ENCODE peak calls at places on chromosomes 2 and 18, in five cellular contexts. J, Y, E, T and W are unnamed samples.

GRCh38 chr2:70087703-70088507 is 628 bp downstream of the PCBP1 start:
- DNase-seq in E (no peak), T (peak), J (peak), Y (peak), W (peak)

GRCh38 chr2:88452151-88452851 is at the start of gene FOXI3:
- DNase-seq in E (no peak), Y (peak), T (no peak), J (peak), W (no peak)

GRCh38 chr2:20479835-20480234 is 33.0 kb downstream of the RHOB start:
- DNase-seq in E (no peak), T (no peak), Y (no peak), J (no peak), W (no peak)

GRCh38 chr2:30683240-30683956 is 123.8 kb downstream of the CAPN13 start:
- DNase-seq in J (no peak), T (no peak), E (no peak), Y (no peak), W (no peak)

GRCh38 chr2:57552885-57553284 is 493.7 kb upstream of the VRK2 start:
- DNase-seq in J (no peak), Y (no peak), E (no peak), T (peak), W (peak)

GRCh38 chr2:73018188-73018825 is 53.2 kb downstream of the SFXN5 start:
- DNase-seq in E (no peak), T (no peak), J (no peak), Y (no peak), W (no peak)

GRCh38 chr2:20225294-20226151 is 593 bp upstream of the SDC1 start:
- DNase-seq in T (peak), J (peak), Y (peak), E (peak), W (peak)

GRCh38 chr18:11392292-11392691 is 217.1 kb upstream of the SLC35G4 start:
- DNase-seq in J (no peak), Y (peak), T (no peak), E (peak), W (no peak)

GRCh38 chr2:234970467-234970866 is 18.6 kb downstream of the SH3BP4 start:
- DNase-seq in Y (no peak), E (no peak), T (peak), J (no peak), W (peak)

GRCh38 chr2:226440119-226440917 is 359.3 kb downstream of the IRS1 start:
- DNase-seq in E (no peak), J (no peak), Y (no peak), T (peak), W (peak)

GRCh38 chr18:36186461-36187137 is 698 bp upstream of the MOCOS start:
- DNase-seq in E (no peak), J (no peak), Y (peak), T (peak), W (peak)

GRCh38 chr2:191917967-191918651 is 71.2 kb upstream of the CAVIN2 start:
- DNase-seq in T (no peak), E (no peak), Y (no peak), J (no peak), W (no peak)

GRCh38 chr2:170212625-170213280 is 34.8 kb downstream of the MYO3B start:
- DNase-seq in J (no peak), E (no peak), T (peak), Y (no peak), W (no peak)

GRCh38 chr2:23658466-23658942 is 268.4 kb downstream of the ATAD2B start:
- DNase-seq in E (no peak), J (no peak), Y (no peak), T (no peak), W (no peak)

GRCh38 chr2:38039111-38039510 is 36.8 kb downstream of the CYP1B1 start:
- DNase-seq in Y (no peak), E (no peak), J (no peak), T (peak), W (no peak)

GRCh38 chr2:128623776-128624424 is 305.2 kb upstream of the HS6ST1 start:
- DNase-seq in T (peak), J (peak), E (no peak), Y (no peak), W (peak)

GRCh38 chr2:29314816-29315571 is 199.8 kb downstream of the CLIP4 start:
- DNase-seq in J (peak), E (no peak), T (peak), Y (peak), W (peak)

GRCh38 chr2:72134408-72134996 is 13.2 kb downstream of the CYP26B1 start:
- DNase-seq in Y (no peak), E (no peak), T (no peak), J (no peak), W (no peak)

GRCh38 chr18:54479365-54479764 is 111.7 kb upstream of the DYNAP start:
- DNase-seq in E (no peak), Y (peak), J (no peak), T (peak), W (no peak)

GRCh38 chr2:206915136-206915535 is 24.2 kb upstream of the CPO start:
- DNase-seq in J (no peak), T (peak), Y (no peak), E (peak), W (peak)

GRCh38 chr2:44342854-44343253 is 18.4 kb downstream of the PREPL start:
- DNase-seq in T (peak), J (peak), E (no peak), Y (peak), W (peak)

GRCh38 chr2:165793779-165794519 is at the start of gene GALNT3:
- DNase-seq in J (peak), E (peak), T (peak), Y (peak), W (peak)

GRCh38 chr2:22904126-22904684 is 480.8 kb upstream of the KLHL29 start:
- DNase-seq in J (no peak), Y (peak), T (peak), E (no peak), W (peak)

GRCh38 chr18:449374-449773 is 51.1 kb downstream of the COLEC12 start:
- DNase-seq in E (peak), J (no peak), T (no peak), Y (peak), W (peak)

GRCh38 chr2:232438951-232439757 is 16.8 kb upstream of the ALPI start:
- DNase-seq in T (no peak), E (no peak), Y (no peak), J (no peak), W (peak)

GRCh38 chr2:172464340-172465129 is 37.1 kb downstream of the ITGA6 start:
- DNase-seq in E (no peak), T (no peak), Y (no peak), J (no peak), W (peak)

GRCh38 chr2:107027797-107028196 is 141.8 kb upstream of the ST6GAL2 start:
- DNase-seq in Y (no peak), E (no peak), J (peak), T (no peak), W (no peak)

GRCh38 chr2:179571141-179571713 is 290.2 kb downstream of the ZNF385B start:
- DNase-seq in E (no peak), Y (no peak), J (no peak), T (no peak), W (no peak)

GRCh38 chr18:77899972-77900754 is 650.5 kb downstream of the GALR1 start:
- DNase-seq in T (peak), Y (peak), J (peak), E (no peak), W (peak)

GRCh38 chr2:98346259-98347236 is at the start of gene CNGA3:
- DNase-seq in Y (peak), J (no peak), E (no peak), T (peak), W (no peak)

GRCh38 chr18:46169464-46169941 is 65.3 kb downstream of the HAUS1 start:
- DNase-seq in E (no peak), Y (no peak), J (no peak), T (peak), W (peak)

GRCh38 chr2:26847663-26848335 is at the start of gene DPYSL5:
- DNase-seq in Y (peak), J (no peak), E (peak), T (no peak), W (no peak)
- TF ChIP-seq EZH2 in Y (no peak), J (peak), E (no peak), T (no peak), W (no peak)

GRCh38 chr18:24015897-24016631 is 1.5 kb downstream of the TTC39C start:
- DNase-seq in E (no peak), Y (peak), J (no peak), T (peak), W (no peak)
- H3K9ac ChIP-seq in E (peak), Y (no peak), J (no peak), T (peak), W (peak)

GRCh38 chr2:152372438-152372984 is 37.5 kb downstream of the FMNL2 start:
- DNase-seq in Y (no peak), T (no peak), E (no peak), J (no peak), W (no peak)

GRCh38 chr2:152363933-152364332 is 29.0 kb downstream of the FMNL2 start:
- DNase-seq in E (no peak), Y (no peak), J (no peak), T (no peak), W (no peak)

GRCh38 chr2:152370783-152371182 is 35.8 kb downstream of the FMNL2 start:
- DNase-seq in J (no peak), T (no peak), Y (no peak), E (no peak), W (no peak)

GRCh38 chr2:152367547-152368250 is 32.7 kb downstream of the FMNL2 start:
- DNase-seq in T (no peak), E (no peak), Y (no peak), J (peak), W (no peak)

DNA sequence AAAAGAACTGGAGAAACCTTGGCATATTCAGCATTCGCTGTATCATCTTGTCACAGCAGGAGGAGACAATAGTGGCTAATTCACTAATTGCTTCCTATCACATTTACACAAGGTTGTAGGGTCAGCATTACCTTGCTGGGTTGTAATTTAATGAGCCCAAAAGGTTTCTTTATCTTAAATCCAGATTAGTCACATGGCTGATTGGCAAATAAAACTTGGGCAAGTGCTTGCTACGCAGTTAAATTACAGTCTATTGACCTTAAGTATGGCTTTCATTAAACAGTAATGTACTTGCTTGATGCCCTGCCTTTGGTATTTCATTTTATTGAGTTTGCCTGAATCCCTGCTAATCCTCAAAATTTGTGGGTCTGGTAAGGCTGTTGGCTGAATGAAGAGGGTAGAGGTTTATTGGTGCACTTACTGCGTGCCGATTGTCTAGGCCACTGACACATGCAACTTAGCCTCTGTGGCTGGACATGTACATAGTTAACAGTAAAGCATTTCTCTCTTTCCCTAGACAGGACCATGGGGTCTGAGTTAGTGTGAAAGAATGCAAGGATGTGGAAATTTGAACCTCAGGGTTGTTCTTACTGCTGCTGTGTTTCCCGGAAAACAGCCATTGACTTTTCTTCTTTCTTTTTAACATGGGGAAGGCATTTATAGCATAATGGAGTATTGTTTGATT is 34.3 kb downstream of the FMNL2 start:
- DNase-seq in E (no peak), J (no peak), Y (no peak), T (peak), W (no peak)
- TF ChIP-seq EZH2phosphoT487 in E (no peak), J (no peak), Y (no peak), T (no peak), W (no peak)

GRCh38 chr2:176148758-176149483 is 2.4 kb upstream of the HOXD4 start:
- DNase-seq in Y (no peak), T (no peak), J (no peak), E (no peak), W (no peak)

GRCh38 chr2:176149484-176150337 is 1.6 kb upstream of the HOXD4 start:
- DNase-seq in Y (no peak), J (no peak), T (no peak), E (no peak), W (no peak)

GRCh38 chr2:176150338-176151198 is 782 bp upstream of the HOXD4 start:
- DNase-seq in T (no peak), J (no peak), E (no peak), Y (no peak), W (no peak)

GRCh38 chr2:176152350-176153181 is 1.2 kb downstream of the HOXD4 start:
- DNase-seq in Y (no peak), J (no peak), T (no peak), E (no peak), W (no peak)

DNA sequence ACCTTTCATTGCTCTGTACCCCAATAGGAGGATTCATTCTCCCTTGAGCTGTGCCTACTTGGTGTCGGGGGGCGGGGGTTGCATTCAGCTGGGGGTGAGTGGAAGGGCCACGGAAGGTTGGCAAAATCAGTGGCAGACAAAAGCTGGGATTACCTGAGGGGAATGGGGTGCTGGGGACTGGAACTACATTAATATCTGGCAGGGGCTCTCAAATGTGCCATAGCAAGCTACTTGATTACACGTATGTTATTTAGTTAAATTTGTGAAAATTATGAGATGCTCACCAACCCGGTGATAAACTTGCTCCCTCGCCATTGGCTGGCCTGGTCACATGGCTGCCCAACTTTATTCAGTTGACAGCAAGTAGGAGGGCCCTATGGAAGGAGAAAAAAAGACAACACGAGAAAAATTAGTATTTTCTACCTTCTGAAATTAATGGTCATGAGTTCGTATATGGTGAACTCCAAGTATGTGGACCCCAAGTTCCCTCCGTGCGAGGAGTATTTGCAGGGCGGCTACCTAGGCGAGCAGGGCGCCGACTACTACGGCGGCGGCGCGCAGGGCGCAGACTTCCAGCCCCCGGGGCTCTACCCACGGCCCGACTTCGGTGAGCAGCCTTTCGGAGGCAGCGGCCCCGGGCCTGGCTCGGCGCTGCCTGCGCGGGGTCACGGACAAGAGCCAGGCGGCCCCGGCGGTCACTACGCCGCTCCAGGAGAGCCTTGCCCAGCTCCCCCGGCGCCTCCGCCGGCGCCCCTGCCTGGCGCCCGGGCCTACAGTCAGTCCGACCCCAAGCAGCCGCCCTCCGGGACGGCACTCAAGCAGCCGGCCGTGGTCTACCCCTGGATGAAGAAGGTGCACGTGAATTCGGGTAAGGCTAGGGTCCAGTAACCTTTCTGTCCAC is at the start of gene HOXD4:
- DNase-seq in Y (peak), J (no peak), T (no peak), E (no peak), W (no peak)
- TF ChIP-seq EZH2 in Y (peak), J (no peak), T (no peak), E (no peak), W (no peak)

DNA sequence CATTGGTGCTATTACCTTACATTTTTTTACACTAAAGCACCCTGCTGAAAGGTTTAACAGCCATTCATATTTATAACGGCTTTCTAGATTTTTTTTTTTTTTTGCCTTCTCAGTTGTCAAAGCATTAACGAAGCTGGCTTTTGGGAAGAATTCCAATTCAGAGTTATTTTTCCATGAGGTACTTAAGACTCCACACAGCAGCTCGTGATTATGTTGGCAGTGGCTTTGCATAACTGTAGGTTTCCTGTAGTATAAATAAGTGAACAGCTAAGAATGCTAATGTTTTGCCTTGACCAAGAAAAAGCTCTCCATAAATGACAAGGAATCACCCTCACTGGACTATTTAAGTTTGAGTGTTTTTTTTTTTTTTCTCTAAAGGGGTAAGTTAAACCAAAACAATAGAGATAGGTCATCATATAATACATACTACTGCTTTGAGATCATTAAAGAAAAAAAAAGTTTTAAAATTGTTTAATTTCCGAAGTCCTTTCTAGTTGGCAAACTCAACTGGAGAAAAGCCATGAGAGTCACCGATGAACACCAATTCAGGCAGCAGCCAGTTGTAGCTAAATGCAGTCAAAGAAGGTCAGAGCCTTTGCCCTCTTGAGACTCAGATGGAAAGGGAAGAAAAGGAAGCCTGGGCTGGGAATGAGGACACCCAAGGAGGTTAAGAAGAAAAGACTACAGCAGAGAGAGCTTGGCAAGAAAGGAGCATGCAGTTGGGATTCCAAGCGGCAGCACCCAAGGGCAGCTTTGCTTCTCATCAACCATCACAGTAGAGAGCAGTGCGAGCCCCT is 187.4 kb upstream of the NCKAP5 start:
- DNase-seq in Y (peak), J (no peak), E (no peak), T (peak), W (no peak)
- H3K9ac ChIP-seq in Y (no peak), J (no peak), E (no peak), T (no peak), W (no peak)

GRCh38 chr2:64461271-64462058 is 7.5 kb downstream of the LGALSL start:
- DNase-seq in J (no peak), E (no peak), Y (no peak), T (no peak), W (no peak)

GRCh38 chr2:64466696-64467462 is 12.9 kb downstream of the LGALSL start:
- DNase-seq in T (no peak), J (no peak), Y (no peak), E (no peak), W (no peak)

GRCh38 chr2:64462940-64463339 is 9.0 kb downstream of the LGALSL start:
- DNase-seq in J (no peak), Y (no peak), E (no peak), T (peak), W (no peak)

GRCh38 chr2:64462171-64462570 is 8.2 kb downstream of the LGALSL start:
- DNase-seq in T (no peak), Y (no peak), E (no peak), J (no peak), W (no peak)

DNA sequence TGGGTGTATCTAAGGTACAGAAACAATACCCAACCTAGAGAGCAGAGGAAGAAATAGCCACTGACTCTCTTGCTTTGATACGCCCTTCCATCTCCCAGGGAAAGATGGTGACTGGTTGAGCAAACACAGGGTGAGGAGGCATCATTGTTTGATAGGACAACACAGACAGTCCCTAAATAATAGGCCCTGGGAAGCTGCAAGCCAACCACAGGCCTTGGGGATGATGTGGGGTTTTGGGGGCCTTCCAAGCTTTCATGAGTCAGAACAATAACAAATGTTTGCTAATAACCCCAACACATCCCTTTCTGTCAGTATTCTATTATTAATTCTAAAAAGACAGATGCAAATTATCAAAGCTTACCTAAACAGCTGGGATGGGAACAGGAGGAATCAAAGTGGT is 9.8 kb downstream of the LGALSL start:
- DNase-seq in T (peak), E (no peak), Y (no peak), J (no peak), W (peak)
- TF ChIP-seq EZH2phosphoT487 in T (no peak), E (no peak), Y (no peak), J (no peak), W (no peak)

GRCh38 chr2:10722252-10722825 is 909 bp downstream of the ATP6V1C2 start:
- DNase-seq in J (peak), E (no peak), Y (peak), T (no peak), W (no peak)

GRCh38 chr2:10717630-10718029 is 3.8 kb upstream of the ATP6V1C2 start:
- DNase-seq in J (no peak), E (no peak), Y (no peak), T (peak), W (peak)

GRCh38 chr2:10721344-10722251 is at the start of gene ATP6V1C2:
- DNase-seq in E (no peak), Y (peak), J (peak), T (peak), W (peak)

GRCh38 chr2:10720306-10720705 is 1.1 kb upstream of the ATP6V1C2 start:
- DNase-seq in E (no peak), Y (no peak), J (no peak), T (no peak), W (peak)

DNA sequence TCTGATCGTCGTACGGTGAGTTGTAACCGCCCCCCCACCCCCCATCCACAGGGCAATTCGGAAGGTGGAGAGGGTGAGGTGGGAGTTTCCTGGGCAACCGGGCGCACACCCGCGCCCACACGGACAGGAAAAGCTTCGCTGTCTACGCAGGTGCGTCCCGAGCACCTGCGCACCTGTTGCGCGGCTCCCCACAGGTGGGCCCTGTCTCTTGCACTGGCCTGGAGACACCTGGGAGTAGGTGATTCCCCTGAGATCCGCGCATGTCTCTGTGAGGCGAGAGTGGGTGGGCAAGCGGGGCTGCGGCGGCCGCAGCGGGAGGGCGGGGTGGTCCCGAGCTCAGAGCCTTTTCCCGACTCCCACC is 467 bp upstream of the ATP6V1C2 start:
- DNase-seq in E (no peak), J (peak), Y (no peak), T (no peak), W (no peak)
- TF ChIP-seq EZH2 in E (no peak), J (no peak), Y (peak), T (no peak), W (no peak)

GRCh38 chr18:43034683-43035500 is 80.6 kb downstream of the RIT2 start:
- DNase-seq in Y (no peak), E (no peak), J (no peak), T (no peak), W (peak)
- H3K9ac ChIP-seq in Y (no peak), E (no peak), J (no peak), T (no peak), W (no peak)